ENCODE peak calls at places on chromosomes 4 and X, in eight cellular contexts. One of them, this sample, is unnamed. For H3K27me3 and H3K4me1, the result is how much of the 10 kb centered on the place peaks cover.

GRCh38 chr4:78864405-78865024 is 74.7 kb downstream of the PAQR3 start:
- DNase-seq in CD8-positive, alpha-beta memory T cell: peak
- DNase-seq in GM23338: peak
- DNase-seq in GM12878: peak
- DNase-seq in left lung: no peak
- DNase-seq in GM23248: peak
- DNase-seq in neural progenitor cell: peak
- DNase-seq in spleen: no peak
- DNase-seq in this sample: peak

GRCh38 chrX:24799078-24799477 is 105.4 kb downstream of the POLA1 start:
- DNase-seq in spleen: no peak
- DNase-seq in GM23248: no peak
- DNase-seq in CD8-positive, alpha-beta memory T cell: no peak
- DNase-seq in GM12878: no peak
- DNase-seq in neural progenitor cell: no peak
- DNase-seq in left lung: no peak
- DNase-seq in GM23338: no peak
- DNase-seq in this sample: no peak

GRCh38 chr4:168549145-168549544 is 52.3 kb downstream of the PALLD start:
- DNase-seq in GM23338: no peak
- DNase-seq in neural progenitor cell: no peak
- DNase-seq in spleen: no peak
- DNase-seq in CD8-positive, alpha-beta memory T cell: no peak
- DNase-seq in left lung: no peak
- DNase-seq in GM23248: no peak
- DNase-seq in GM12878: no peak
- DNase-seq in this sample: no peak

GRCh38 chrX:55028040-55028439 is 2.7 kb downstream of the ALAS2 start:
- DNase-seq in neural progenitor cell: no peak
- DNase-seq in left lung: no peak
- DNase-seq in GM23338: no peak
- DNase-seq in GM23248: no peak
- DNase-seq in spleen: no peak
- DNase-seq in GM12878: no peak
- DNase-seq in CD8-positive, alpha-beta memory T cell: no peak
- DNase-seq in this sample: no peak

GRCh38 chr4:106854970-106855369 is 181.1 kb downstream of the DKK2 start:
- DNase-seq in GM23338: no peak
- DNase-seq in spleen: no peak
- DNase-seq in CD8-positive, alpha-beta memory T cell: no peak
- DNase-seq in neural progenitor cell: no peak
- DNase-seq in GM23248: peak
- DNase-seq in left lung: no peak
- DNase-seq in GM12878: no peak
- DNase-seq in this sample: no peak

GRCh38 chr4:19739101-19739651 is 512.5 kb upstream of the SLIT2 start:
- DNase-seq in neural progenitor cell: no peak
- DNase-seq in GM12878: no peak
- DNase-seq in CD8-positive, alpha-beta memory T cell: no peak
- DNase-seq in spleen: no peak
- DNase-seq in left lung: no peak
- DNase-seq in GM23248: peak
- DNase-seq in GM23338: no peak
- DNase-seq in this sample: peak

GRCh38 chrX:106302304-106302703 is 134.2 kb downstream of the PWWP3B start:
- DNase-seq in GM12878: no peak
- DNase-seq in CD8-positive, alpha-beta memory T cell: no peak
- DNase-seq in GM23248: no peak
- DNase-seq in GM23338: peak
- DNase-seq in left lung: no peak
- DNase-seq in neural progenitor cell: no peak
- DNase-seq in spleen: no peak
- DNase-seq in this sample: peak

GRCh38 chr4:26176621-26177121 is 144.1 kb upstream of the RBPJ start:
- DNase-seq in left lung: peak
- DNase-seq in neural progenitor cell: peak
- DNase-seq in GM23248: peak
- DNase-seq in CD8-positive, alpha-beta memory T cell: no peak
- DNase-seq in GM23338: no peak
- DNase-seq in GM12878: no peak
- DNase-seq in spleen: no peak
- DNase-seq in this sample: peak

GRCh38 chr4:7075962-7076693 is 8.3 kb upstream of the GRPEL1 start:
- DNase-seq in left lung: no peak
- DNase-seq in GM23338: no peak
- DNase-seq in GM23248: peak
- DNase-seq in GM12878: no peak
- DNase-seq in neural progenitor cell: no peak
- DNase-seq in CD8-positive, alpha-beta memory T cell: no peak
- DNase-seq in spleen: no peak
- DNase-seq in this sample: no peak

GRCh38 chr4:29581469-29581868 is 1138.7 kb upstream of the PCDH7 start:
- DNase-seq in spleen: no peak
- DNase-seq in neural progenitor cell: no peak
- DNase-seq in GM12878: no peak
- DNase-seq in CD8-positive, alpha-beta memory T cell: no peak
- DNase-seq in GM23248: no peak
- DNase-seq in left lung: no peak
- DNase-seq in GM23338: no peak
- DNase-seq in this sample: no peak

GRCh38 chrX:17595456-17596035 is 141.7 kb upstream of the SCML1 start:
- DNase-seq in left lung: no peak
- DNase-seq in CD8-positive, alpha-beta memory T cell: no peak
- DNase-seq in GM12878: no peak
- DNase-seq in neural progenitor cell: no peak
- DNase-seq in GM23338: no peak
- DNase-seq in GM23248: peak
- DNase-seq in spleen: no peak
- DNase-seq in this sample: peak

GRCh38 chrX:139204903-139205667 is 325.5 kb upstream of the F9 start:
- DNase-seq in spleen: peak
- DNase-seq in GM23338: peak
- DNase-seq in GM23248: peak
- DNase-seq in GM12878: no peak
- DNase-seq in CD8-positive, alpha-beta memory T cell: no peak
- DNase-seq in left lung: no peak
- DNase-seq in neural progenitor cell: peak
- DNase-seq in this sample: peak

GRCh38 chr4:84920591-84920990 is 45.9 kb downstream of the WDFY3 start:
- DNase-seq in GM12878: no peak
- DNase-seq in spleen: no peak
- DNase-seq in GM23338: no peak
- DNase-seq in CD8-positive, alpha-beta memory T cell: no peak
- DNase-seq in neural progenitor cell: no peak
- DNase-seq in left lung: no peak
- DNase-seq in GM23248: peak
- DNase-seq in this sample: peak

GRCh38 chr4:162497564-162498167 is 333.9 kb upstream of the FSTL5 start:
- DNase-seq in spleen: no peak
- DNase-seq in left lung: no peak
- DNase-seq in CD8-positive, alpha-beta memory T cell: no peak
- DNase-seq in GM12878: no peak
- DNase-seq in neural progenitor cell: peak
- DNase-seq in GM23338: peak
- DNase-seq in GM23248: peak
- DNase-seq in this sample: peak

GRCh38 chrX:154721155-154721554 is 29.7 kb downstream of the GAB3 start:
- DNase-seq in neural progenitor cell: no peak
- DNase-seq in CD8-positive, alpha-beta memory T cell: no peak
- DNase-seq in spleen: no peak
- DNase-seq in GM12878: no peak
- DNase-seq in GM23248: no peak
- DNase-seq in GM23338: no peak
- DNase-seq in left lung: no peak
- DNase-seq in this sample: no peak

GRCh38 chr4:168485511-168485910 is 5.2 kb upstream of the DDX60L start:
- DNase-seq in CD8-positive, alpha-beta memory T cell: no peak
- DNase-seq in GM23338: no peak
- DNase-seq in GM12878: no peak
- DNase-seq in neural progenitor cell: no peak
- DNase-seq in spleen: no peak
- DNase-seq in left lung: no peak
- DNase-seq in GM23248: no peak
- DNase-seq in this sample: no peak

GRCh38 chr4:83334425-83335241 is at the start of gene HPSE:
- DNase-seq in GM23248: peak
- DNase-seq in neural progenitor cell: peak
- DNase-seq in spleen: peak
- DNase-seq in left lung: peak
- DNase-seq in CD8-positive, alpha-beta memory T cell: peak
- DNase-seq in GM12878: no peak
- DNase-seq in GM23338: peak
- DNase-seq in this sample: peak

GRCh38 chrX:39728025-39728424 is 369.7 kb downstream of the BCOR start:
- DNase-seq in neural progenitor cell: no peak
- DNase-seq in GM12878: no peak
- DNase-seq in GM23248: peak
- DNase-seq in GM23338: no peak
- DNase-seq in spleen: no peak
- DNase-seq in left lung: no peak
- DNase-seq in CD8-positive, alpha-beta memory T cell: no peak
- DNase-seq in this sample: no peak

GRCh38 chrX:10797493-10797892 is 177.1 kb upstream of the MID1 start:
- DNase-seq in left lung: no peak
- DNase-seq in spleen: no peak
- DNase-seq in CD8-positive, alpha-beta memory T cell: no peak
- DNase-seq in neural progenitor cell: no peak
- DNase-seq in GM23338: no peak
- DNase-seq in GM12878: no peak
- DNase-seq in GM23248: peak
- DNase-seq in this sample: no peak

GRCh38 chr4:106034205-106034604 is 138.9 kb downstream of the NPNT start:
- DNase-seq in neural progenitor cell: no peak
- DNase-seq in GM23338: no peak
- DNase-seq in spleen: no peak
- DNase-seq in GM23248: peak
- DNase-seq in left lung: no peak
- DNase-seq in GM12878: no peak
- DNase-seq in CD8-positive, alpha-beta memory T cell: no peak
- DNase-seq in this sample: peak

GRCh38 chr4:184748251-184748652 is 14.4 kb upstream of the CENPU start:
- DNase-seq in GM23338: peak
- DNase-seq in neural progenitor cell: no peak
- DNase-seq in left lung: peak
- DNase-seq in CD8-positive, alpha-beta memory T cell: no peak
- DNase-seq in spleen: no peak
- DNase-seq in GM12878: no peak
- DNase-seq in GM23248: no peak
- DNase-seq in this sample: peak

GRCh38 chrX:68999931-69000330 is 165.3 kb downstream of the PJA1 start:
- DNase-seq in spleen: no peak
- DNase-seq in GM23338: no peak
- DNase-seq in GM12878: no peak
- DNase-seq in GM23248: no peak
- DNase-seq in left lung: no peak
- DNase-seq in neural progenitor cell: no peak
- DNase-seq in CD8-positive, alpha-beta memory T cell: no peak
- DNase-seq in this sample: no peak

GRCh38 chr4:141406237-141406636 is 185.5 kb downstream of the ZNF330 start:
- DNase-seq in GM12878: no peak
- DNase-seq in CD8-positive, alpha-beta memory T cell: no peak
- DNase-seq in GM23248: no peak
- DNase-seq in spleen: no peak
- DNase-seq in left lung: no peak
- DNase-seq in GM23338: no peak
- DNase-seq in neural progenitor cell: no peak
- DNase-seq in this sample: no peak

GRCh38 chr4:5399790-5400421 is 308.5 kb downstream of the EVC2 start:
- DNase-seq in GM23338: peak
- DNase-seq in GM12878: no peak
- DNase-seq in GM23248: peak
- DNase-seq in neural progenitor cell: peak
- DNase-seq in left lung: no peak
- DNase-seq in spleen: no peak
- DNase-seq in CD8-positive, alpha-beta memory T cell: no peak
- DNase-seq in this sample: no peak

GRCh38 chr4:23040539-23040938 is 347.8 kb downstream of the GBA3 start:
- DNase-seq in spleen: no peak
- DNase-seq in left lung: no peak
- DNase-seq in GM12878: no peak
- DNase-seq in GM23338: peak
- DNase-seq in neural progenitor cell: peak
- DNase-seq in CD8-positive, alpha-beta memory T cell: no peak
- DNase-seq in GM23248: no peak
- DNase-seq in this sample: no peak
- H3K27ac ChIP-seq in spleen: no peak
- H3K27ac ChIP-seq in left lung: no peak
- H3K27ac ChIP-seq in GM12878: no peak
- H3K27ac ChIP-seq in GM23338: no peak
- H3K27ac ChIP-seq in neural progenitor cell: no peak
- H3K27ac ChIP-seq in CD8-positive, alpha-beta memory T cell: no peak
- H3K27ac ChIP-seq in GM23248: no peak
- H3K27ac ChIP-seq in this sample: no peak

GRCh38 chrX:70360366-70360765 is 62.7 kb upstream of the GDPD2 start:
- DNase-seq in left lung: no peak
- DNase-seq in GM12878: no peak
- DNase-seq in GM23248: no peak
- DNase-seq in GM23338: peak
- DNase-seq in CD8-positive, alpha-beta memory T cell: no peak
- DNase-seq in neural progenitor cell: no peak
- DNase-seq in spleen: no peak
- DNase-seq in this sample: no peak

GRCh38 chrX:70353524-70353923 is 63.6 kb downstream of the KIF4A start:
- DNase-seq in left lung: no peak
- DNase-seq in spleen: no peak
- DNase-seq in GM23248: no peak
- DNase-seq in GM23338: no peak
- DNase-seq in GM12878: no peak
- DNase-seq in neural progenitor cell: no peak
- DNase-seq in CD8-positive, alpha-beta memory T cell: no peak
- DNase-seq in this sample: peak

GRCh38 chrX:70354726-70355125 is 64.8 kb downstream of the KIF4A start:
- DNase-seq in left lung: no peak
- DNase-seq in GM23338: no peak
- DNase-seq in GM23248: no peak
- DNase-seq in neural progenitor cell: no peak
- DNase-seq in spleen: no peak
- DNase-seq in CD8-positive, alpha-beta memory T cell: no peak
- DNase-seq in GM12878: no peak
- DNase-seq in this sample: no peak

GRCh38 chrX:70359458-70359857 is 63.7 kb upstream of the GDPD2 start:
- DNase-seq in GM12878: no peak
- DNase-seq in neural progenitor cell: no peak
- DNase-seq in GM23248: no peak
- DNase-seq in GM23338: no peak
- DNase-seq in CD8-positive, alpha-beta memory T cell: no peak
- DNase-seq in spleen: no peak
- DNase-seq in left lung: no peak
- DNase-seq in this sample: no peak
- H3K27me3 ChIP-seq in GM12878: under half
- H3K27me3 ChIP-seq in neural progenitor cell: under half
- H3K27me3 ChIP-seq in GM23248: under half
- H3K27me3 ChIP-seq in GM23338: under half
- H3K27me3 ChIP-seq in CD8-positive, alpha-beta memory T cell: under half
- H3K27me3 ChIP-seq in spleen: under half
- H3K27me3 ChIP-seq in left lung: under half
- H3K27me3 ChIP-seq in this sample: under half

GRCh38 chr4:8353912-8354453 is 84.4 kb downstream of the HTRA3 start:
- DNase-seq in GM23248: peak
- DNase-seq in spleen: no peak
- DNase-seq in CD8-positive, alpha-beta memory T cell: no peak
- DNase-seq in GM23338: no peak
- DNase-seq in left lung: peak
- DNase-seq in GM12878: no peak
- DNase-seq in neural progenitor cell: no peak
- DNase-seq in this sample: no peak
- H3K4me1 ChIP-seq in GM23248: under half
- H3K4me1 ChIP-seq in spleen: under half
- H3K4me1 ChIP-seq in CD8-positive, alpha-beta memory T cell: under half
- H3K4me1 ChIP-seq in GM23338: under half
- H3K4me1 ChIP-seq in left lung: under half
- H3K4me1 ChIP-seq in GM12878: under half
- H3K4me1 ChIP-seq in neural progenitor cell: under half
- H3K4me1 ChIP-seq in this sample: under half

GRCh38 chrX:120755066-120755846 is 120.4 kb downstream of the CT47B1 start:
- DNase-seq in left lung: no peak
- DNase-seq in GM23248: no peak
- DNase-seq in spleen: no peak
- DNase-seq in GM12878: no peak
- DNase-seq in neural progenitor cell: peak
- DNase-seq in GM23338: no peak
- DNase-seq in CD8-positive, alpha-beta memory T cell: no peak
- DNase-seq in this sample: no peak
- H3K27ac ChIP-seq in left lung: no peak
- H3K27ac ChIP-seq in GM23248: no peak
- H3K27ac ChIP-seq in spleen: peak
- H3K27ac ChIP-seq in GM12878: peak
- H3K27ac ChIP-seq in neural progenitor cell: no peak
- H3K27ac ChIP-seq in GM23338: no peak
- H3K27ac ChIP-seq in CD8-positive, alpha-beta memory T cell: no peak
- H3K27ac ChIP-seq in this sample: no peak

This sample was measured in foreskin keratinocyte.